ENCODE peak calls at places on chromosomes 4 and X, in seven cellular contexts. A is ascending aorta, G is MM.1S, D is cardiac muscle cell, Q is DND-41, M is sigmoid colon, O is tibial nerve. E is an unnamed sample. For H3K4me1, the result is how much of the 10 kb centered on the place peaks cover.

GRCh38 chr4:46124773-46125172 is 919 bp upstream of the GABRG1 start:
- DNase-seq in A (no peak), G (no peak), D (no peak), Q (no peak), M (no peak), O (no peak), E (no peak)

GRCh38 chrX:98111684-98112083 is 1228.0 kb downstream of the RPA4 start:
- DNase-seq in A (no peak), G (no peak), D (no peak), Q (no peak), M (no peak), O (no peak), E (no peak)

GRCh38 chr4:152265149-152265621 is 270.7 kb downstream of the FBXW7 start:
- DNase-seq in A (no peak), G (no peak), D (peak), Q (no peak), M (no peak), O (no peak), E (no peak)

GRCh38 chrX:17553961-17554482 is 179.0 kb downstream of the NHS start:
- DNase-seq in A (no peak), G (no peak), D (peak), Q (no peak), M (peak), O (no peak), E (no peak)

GRCh38 chr4:140359571-140360427 is 13.6 kb upstream of the SCOC start:
- DNase-seq in A (no peak), G (peak), D (peak), Q (peak), M (peak), O (peak), E (peak)

GRCh38 chrX:104854188-104854587 is 288.2 kb downstream of the IL1RAPL2 start:
- DNase-seq in A (no peak), G (no peak), D (no peak), Q (no peak), M (no peak), O (no peak), E (no peak)

GRCh38 chrX:97315939-97316338 is 432.2 kb downstream of the RPA4 start:
- DNase-seq in A (no peak), G (no peak), D (no peak), Q (no peak), M (no peak), O (no peak), E (no peak)

GRCh38 chr4:172147702-172148101 is 334.5 kb downstream of the GALNTL6 start:
- DNase-seq in A (no peak), G (no peak), D (no peak), Q (no peak), M (no peak), O (no peak), E (no peak)

GRCh38 chr4:106160560-106160959 is 155.4 kb downstream of the TBCK start:
- DNase-seq in A (no peak), G (no peak), D (peak), Q (no peak), M (no peak), O (no peak), E (no peak)

GRCh38 chrX:19814240-19814639 is 73.2 kb downstream of the SH3KBP1 start:
- DNase-seq in A (no peak), G (no peak), D (no peak), Q (peak), M (no peak), O (no peak), E (no peak)

GRCh38 chr4:175127314-175127713 is 209.2 kb downstream of the ADAM29 start:
- DNase-seq in A (no peak), G (no peak), D (no peak), Q (no peak), M (no peak), O (no peak), E (no peak)

GRCh38 chrX:12716574-12716973 is 74.6 kb upstream of the PRPS2 start:
- DNase-seq in A (no peak), G (no peak), D (no peak), Q (no peak), M (no peak), O (no peak), E (no peak)

GRCh38 chrX:75226280-75226679 is 47.6 kb upstream of the UPRT start:
- DNase-seq in A (no peak), G (no peak), D (no peak), Q (no peak), M (no peak), O (no peak), E (no peak)

GRCh38 chr4:101667348-101667747 is 123.2 kb upstream of the BANK1 start:
- DNase-seq in A (no peak), G (no peak), D (no peak), Q (no peak), M (no peak), O (no peak), E (no peak)

GRCh38 chr4:172900880-172901279 is 267.7 kb upstream of the GALNT7 start:
- DNase-seq in A (no peak), G (no peak), D (no peak), Q (no peak), M (no peak), O (no peak), E (no peak)

GRCh38 chrX:109716431-109717028 is 16.5 kb downstream of the ACSL4 start:
- DNase-seq in A (no peak), G (no peak), D (peak), Q (no peak), M (no peak), O (no peak), E (no peak)

GRCh38 chr4:142420461-142421095 is 425.5 kb downstream of the INPP4B start:
- DNase-seq in A (no peak), G (no peak), D (no peak), Q (no peak), M (no peak), O (no peak), E (no peak)

GRCh38 chr4:148795156-148795864 is 353.1 kb upstream of the NR3C2 start:
- DNase-seq in A (no peak), G (no peak), D (peak), Q (no peak), M (no peak), O (no peak), E (no peak)

GRCh38 chr4:101711590-101712255 is 78.8 kb upstream of the BANK1 start:
- DNase-seq in A (no peak), G (peak), D (no peak), Q (no peak), M (no peak), O (no peak), E (no peak)

GRCh38 chr4:19038231-19038630 is 1016.7 kb upstream of the LCORL start:
- DNase-seq in A (no peak), G (no peak), D (no peak), Q (no peak), M (no peak), O (no peak), E (no peak)

GRCh38 chrX:110755061-110755460 is 40.6 kb downstream of the CHRDL1 start:
- DNase-seq in A (no peak), G (no peak), D (no peak), Q (no peak), M (no peak), O (no peak), E (no peak)

GRCh38 chr4:186669159-186669720 is 54.4 kb downstream of the FAT1 start:
- DNase-seq in A (no peak), G (no peak), D (peak), Q (no peak), M (peak), O (peak), E (no peak)

GRCh38 chr4:18593297-18594002 is 571.9 kb upstream of the LCORL start:
- DNase-seq in A (no peak), G (peak), D (peak), Q (peak), M (peak), O (peak), E (peak)

GRCh38 chrX:147738260-147738659 is 173.5 kb upstream of the FMR1 start:
- DNase-seq in A (no peak), G (no peak), D (no peak), Q (peak), M (no peak), O (no peak), E (no peak)

GRCh38 chr4:7016086-7016485 is 27.1 kb upstream of the TADA2B start:
- DNase-seq in A (no peak), G (no peak), D (no peak), Q (no peak), M (no peak), O (no peak), E (no peak)

GRCh38 chr4:92014060-92014459 is 289.7 kb upstream of the GRID2 start:
- DNase-seq in A (no peak), G (no peak), D (peak), Q (no peak), M (no peak), O (no peak), E (no peak)

GRCh38 chrX:11533211-11533651 is 132.5 kb downstream of the ARHGAP6 start:
- DNase-seq in A (no peak), G (peak), D (peak), Q (no peak), M (no peak), O (no peak), E (no peak)

GRCh38 chr4:85741921-85742591 is 267.1 kb downstream of the ARHGAP24 start:
- DNase-seq in A (no peak), G (no peak), D (no peak), Q (no peak), M (peak), O (no peak), E (no peak)

GRCh38 chr4:87819281-87819919 is 13.4 kb upstream of the MEPE start:
- DNase-seq in A (no peak), G (no peak), D (peak), Q (no peak), M (no peak), O (no peak), E (no peak)

GRCh38 chrX:16123222-16123786 is at the start of gene GRPR:
- DNase-seq in A (no peak), G (peak), D (peak), Q (peak), M (peak), O (peak), E (peak)

GRCh38 chr4:67712000-67712625 is 11.2 kb upstream of the UBA6 start:
- DNase-seq in A (no peak), G (no peak), D (no peak), Q (no peak), M (no peak), O (no peak), E (no peak)

GRCh38 chr4:41693629-41694028 is 54.9 kb downstream of the PHOX2B start:
- DNase-seq in A (no peak), G (peak), D (peak), Q (no peak), M (no peak), O (no peak), E (no peak)

GRCh38 chrX:23756165-23756564 is 13.1 kb upstream of the ACOT9 start:
- DNase-seq in A (no peak), G (peak), D (peak), Q (peak), M (peak), O (peak), E (peak)

GRCh38 chr4:83219344-83219990 is 65.1 kb downstream of the COQ2 start:
- DNase-seq in A (no peak), G (peak), D (no peak), Q (no peak), M (no peak), O (no peak), E (no peak)

GRCh38 chr4:165627128-165627527 is 245.9 kb upstream of the TLL1 start:
- DNase-seq in A (no peak), G (no peak), D (peak), Q (no peak), M (no peak), O (no peak), E (no peak)

GRCh38 chrX:15366507-15367352 is 17.5 kb downstream of the VEGFD start:
- DNase-seq in A (no peak), G (no peak), D (no peak), Q (no peak), M (no peak), O (no peak), E (no peak)

GRCh38 chr4:167021545-167022155 is 212.6 kb downstream of the SPOCK3 start:
- DNase-seq in A (no peak), G (peak), D (peak), Q (peak), M (peak), O (peak), E (peak)

DNA sequence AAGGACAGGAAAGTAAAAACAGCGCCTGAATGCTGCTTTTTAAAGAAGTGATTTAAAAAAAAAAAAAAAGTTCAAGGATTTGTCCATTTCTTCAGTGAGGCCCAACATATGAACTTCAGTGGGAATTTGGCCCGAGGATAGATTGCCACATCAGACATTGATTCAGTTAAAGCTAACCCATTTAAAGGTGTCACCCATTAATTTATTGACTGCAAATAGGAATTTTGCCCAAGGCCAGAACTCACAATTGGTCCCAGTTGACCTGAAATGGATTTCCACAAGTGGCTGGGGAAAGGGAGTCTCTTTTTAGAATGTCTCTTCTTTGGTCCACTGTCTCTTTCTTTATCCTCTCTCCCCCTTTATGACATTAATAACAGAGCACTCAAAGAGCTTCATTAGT is 86.5 kb upstream of the RPL34 start:
- DNase-seq in A (no peak), G (no peak), D (no peak), Q (no peak), M (no peak), O (no peak), E (no peak)
- H3K4me1 ChIP-seq in A (under half), G (under half), D (under half), Q (half or more), M (under half), O (under half), E (under half)

GRCh38 chr4:97627785-97628184 is 515.5 kb downstream of the STPG2 start:
- DNase-seq in A (no peak), G (no peak), D (no peak), Q (no peak), M (no peak), O (no peak), E (no peak)

DNA sequence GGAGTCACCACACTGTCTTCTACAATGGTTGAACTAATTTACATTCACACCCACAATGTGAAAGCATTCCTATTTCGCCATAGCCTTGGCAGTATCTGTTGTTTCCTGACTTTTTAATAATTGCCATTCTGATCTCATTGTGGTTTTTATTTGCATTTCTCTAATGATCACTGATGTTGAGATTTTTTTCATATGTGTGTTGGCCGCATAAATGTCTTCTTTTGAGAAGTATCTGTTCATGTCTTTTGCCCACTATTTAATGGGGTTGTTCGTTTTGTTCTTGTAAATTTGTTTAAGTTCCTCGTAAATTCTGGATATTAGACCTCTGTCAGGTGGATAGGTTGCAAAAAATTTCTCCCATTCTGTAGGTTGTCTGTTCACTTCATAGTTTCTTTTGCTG is 519.1 kb downstream of the STPG2 start:
- DNase-seq in A (no peak), G (no peak), D (no peak), Q (no peak), M (no peak), O (no peak), E (no peak)
- H3K27ac ChIP-seq in A (no peak), G (no peak), D (no peak), Q (no peak), M (no peak), O (no peak), E (no peak)

DNA sequence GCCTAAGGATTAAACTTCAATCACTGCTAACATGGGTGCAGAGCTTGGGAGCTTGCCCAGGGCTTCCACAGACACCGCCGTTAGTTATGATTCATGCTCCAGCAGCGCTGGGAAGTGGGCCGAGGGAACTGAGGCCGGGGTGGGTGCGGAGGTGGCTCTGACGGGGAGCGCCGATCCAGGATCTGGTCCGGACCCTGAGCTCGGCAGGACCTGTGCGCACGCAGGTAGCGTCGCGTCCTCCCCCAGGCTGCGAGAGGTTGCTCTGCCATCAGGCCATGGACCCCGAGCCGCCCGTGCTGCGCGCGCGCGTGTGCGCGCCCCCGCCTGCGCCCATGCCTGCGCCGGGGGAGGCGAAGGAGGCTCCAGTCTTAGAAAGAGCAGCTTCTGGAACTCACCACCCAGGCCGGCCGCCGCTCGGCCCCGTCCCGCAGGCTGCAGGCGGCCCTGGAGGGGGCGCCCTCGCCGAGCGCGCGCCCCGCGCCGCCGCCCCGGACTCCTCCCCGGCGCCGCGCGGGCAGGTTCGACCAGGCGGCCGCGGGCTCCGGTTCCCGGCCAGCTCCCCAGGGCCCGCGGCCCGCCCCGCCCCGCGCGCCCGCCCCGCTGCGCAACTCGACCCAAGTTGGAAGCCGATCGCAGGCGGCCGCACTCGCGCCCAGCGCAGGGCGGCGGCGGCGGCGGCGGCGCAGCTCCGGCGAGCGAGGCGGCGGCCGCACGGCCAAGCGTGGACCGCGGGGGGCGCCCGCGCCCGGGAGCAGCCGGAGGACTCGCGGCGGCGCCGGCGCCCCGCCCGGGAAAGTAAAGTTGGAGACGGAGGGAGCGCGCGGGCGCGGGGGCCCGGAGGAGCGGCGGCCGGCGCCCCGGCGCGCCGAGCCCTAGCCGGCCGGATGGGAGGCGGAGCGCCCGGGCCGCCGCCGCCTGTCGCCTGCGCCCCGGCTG is 646 bp upstream of the ADRA2C start:
- DNase-seq in A (no peak), G (no peak), D (peak), Q (no peak), M (no peak), O (no peak), E (peak)
- TF ChIP-seq CTCF in A (no peak), G (no peak), D (no peak), Q (no peak), M (no peak), O (no peak), E (no peak)

GRCh38 chr4:48347282-48347921 is 6.1 kb downstream of the SLAIN2 start:
- DNase-seq in A (no peak), G (no peak), D (no peak), Q (no peak), M (no peak), O (no peak), E (no peak)

GRCh38 chr4:48350871-48351270 is 9.5 kb downstream of the SLAIN2 start:
- DNase-seq in A (no peak), G (no peak), D (no peak), Q (no peak), M (no peak), O (no peak), E (no peak)

GRCh38 chr4:48352793-48353192 is 11.5 kb downstream of the SLAIN2 start:
- DNase-seq in A (no peak), G (no peak), D (no peak), Q (no peak), M (no peak), O (no peak), E (no peak)
- H3K4me1 ChIP-seq in A (under half), G (under half), D (under half), Q (under half), M (under half), O (under half), E (under half)

DNA sequence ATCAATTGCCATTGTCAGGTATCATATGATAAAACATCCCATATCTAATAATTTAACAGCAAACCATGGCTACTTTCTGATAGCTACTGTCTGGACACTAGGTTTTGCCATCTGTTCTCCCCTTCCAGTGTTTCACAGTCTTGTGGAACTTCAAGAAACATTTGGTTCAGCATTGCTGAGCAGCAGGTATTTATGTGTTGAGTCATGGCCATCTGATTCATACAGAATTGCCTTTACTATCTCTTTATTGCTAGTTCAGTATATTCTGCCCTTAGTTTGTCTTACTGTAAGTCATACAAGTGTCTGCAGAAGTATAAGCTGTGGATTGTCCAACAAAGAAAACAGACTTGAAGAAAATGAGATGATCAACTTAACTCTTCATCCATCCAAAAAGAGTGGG is 7.0 kb downstream of the NPY5R start:
- DNase-seq in A (no peak), G (no peak), D (no peak), Q (no peak), M (no peak), O (no peak), E (no peak)
- H3K27ac ChIP-seq in A (no peak), G (no peak), D (no peak), Q (no peak), M (no peak), O (no peak), E (no peak)

GRCh38 chr4:102715057-102715456 is 45.7 kb downstream of the MANBA start:
- DNase-seq in A (no peak), G (no peak), D (no peak), Q (no peak), M (no peak), O (no peak), E (no peak)
- TF ChIP-seq CTCF in A (no peak), G (no peak), D (no peak), Q (peak), M (no peak), O (no peak), E (no peak)

DNA sequence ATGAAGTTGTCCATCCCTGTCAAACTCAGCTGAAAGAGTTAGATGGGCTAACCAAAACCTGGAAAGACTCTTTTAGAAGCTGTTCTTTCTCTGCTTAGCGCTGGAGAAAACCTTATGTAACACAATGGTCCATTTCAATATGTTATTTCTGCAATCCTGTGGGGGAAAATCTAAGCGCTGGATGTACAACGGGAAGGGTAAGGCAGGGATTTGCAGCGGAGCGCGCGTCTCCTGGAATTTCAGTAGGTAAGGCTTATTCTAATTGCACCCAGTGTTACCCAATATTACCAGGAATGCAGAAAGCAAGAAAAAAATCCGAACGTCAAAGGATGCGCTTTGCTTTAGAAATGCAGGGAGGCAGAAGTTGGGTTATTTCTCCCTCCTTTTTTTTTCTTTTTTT is 2.0 kb downstream of the HS3ST1 start:
- DNase-seq in A (no peak), G (no peak), D (peak), Q (no peak), M (no peak), O (no peak), E (no peak)
- H3K4me1 ChIP-seq in A (under half), G (under half), D (under half), Q (under half), M (under half), O (under half), E (under half)

GRCh38 chr4:153532227-153532626 is 66.1 kb downstream of the TMEM131L start:
- DNase-seq in A (no peak), G (no peak), D (no peak), Q (no peak), M (no peak), O (no peak), E (no peak)
- H3K27ac ChIP-seq in A (no peak), G (no peak), D (no peak), Q (peak), M (no peak), O (no peak), E (peak)